ENCODE peak calls at places on chromosomes 6 and 20, in nine cellular contexts. One of them, this sample, is unnamed.

GRCh38 chr20:29741594-29741893 is 1515.9 kb upstream of the DEFB115 start:
- DNase-seq in left ventricle myocardium inferior: no peak
- DNase-seq in PC-3: no peak
- DNase-seq in HCT116: no peak
- DNase-seq in effector memory CD4-positive, alpha-beta T cell: no peak
- DNase-seq in iPS DF 6.9: no peak
- DNase-seq in colonic mucosa: no peak
- DNase-seq in A549: no peak
- DNase-seq in cardiac muscle cell: no peak
- DNase-seq in this sample: no peak

GRCh38 chr6:5854900-5855299 is 151.8 kb downstream of the NRN1 start:
- DNase-seq in effector memory CD4-positive, alpha-beta T cell: no peak
- DNase-seq in A549: no peak
- DNase-seq in PC-3: no peak
- DNase-seq in iPS DF 6.9: no peak
- DNase-seq in cardiac muscle cell: no peak
- DNase-seq in colonic mucosa: no peak
- DNase-seq in left ventricle myocardium inferior: no peak
- DNase-seq in HCT116: no peak
- DNase-seq in this sample: no peak

GRCh38 chr20:43925215-43925614 is 10.6 kb downstream of the TOX2 start:
- DNase-seq in effector memory CD4-positive, alpha-beta T cell: no peak
- DNase-seq in cardiac muscle cell: no peak
- DNase-seq in PC-3: no peak
- DNase-seq in HCT116: no peak
- DNase-seq in A549: no peak
- DNase-seq in iPS DF 6.9: no peak
- DNase-seq in colonic mucosa: no peak
- DNase-seq in left ventricle myocardium inferior: no peak
- DNase-seq in this sample: no peak

GRCh38 chr6:6604566-6604965 is 16.0 kb downstream of the LY86 start:
- DNase-seq in iPS DF 6.9: no peak
- DNase-seq in cardiac muscle cell: no peak
- DNase-seq in effector memory CD4-positive, alpha-beta T cell: no peak
- DNase-seq in left ventricle myocardium inferior: no peak
- DNase-seq in PC-3: no peak
- DNase-seq in HCT116: no peak
- DNase-seq in colonic mucosa: no peak
- DNase-seq in A549: no peak
- DNase-seq in this sample: no peak

GRCh38 chr20:8722277-8722928 is 346.5 kb upstream of the PLCB4 start:
- DNase-seq in HCT116: peak; percentile 59
- DNase-seq in PC-3: peak; percentile 88
- DNase-seq in cardiac muscle cell: peak; percentile 84
- DNase-seq in left ventricle myocardium inferior: no peak
- DNase-seq in effector memory CD4-positive, alpha-beta T cell: peak; percentile 14
- DNase-seq in A549: peak; percentile 37
- DNase-seq in iPS DF 6.9: peak; percentile 37
- DNase-seq in colonic mucosa: peak; percentile 39
- DNase-seq in this sample: no peak

GRCh38 chr20:59738851-59739250 is 134.5 kb downstream of the PHACTR3 start:
- DNase-seq in cardiac muscle cell: no peak
- DNase-seq in effector memory CD4-positive, alpha-beta T cell: no peak
- DNase-seq in iPS DF 6.9: no peak
- DNase-seq in colonic mucosa: no peak
- DNase-seq in HCT116: no peak
- DNase-seq in left ventricle myocardium inferior: no peak
- DNase-seq in A549: no peak
- DNase-seq in PC-3: no peak
- DNase-seq in this sample: no peak

GRCh38 chr20:7650081-7650480 is 290.2 kb downstream of the HAO1 start:
- DNase-seq in A549: no peak
- DNase-seq in effector memory CD4-positive, alpha-beta T cell: no peak
- DNase-seq in colonic mucosa: no peak
- DNase-seq in cardiac muscle cell: no peak
- DNase-seq in PC-3: no peak
- DNase-seq in left ventricle myocardium inferior: no peak
- DNase-seq in iPS DF 6.9: no peak
- DNase-seq in HCT116: no peak
- DNase-seq in this sample: no peak

GRCh38 chr6:91045152-91045551 is 458.3 kb upstream of the MAP3K7 start:
- DNase-seq in HCT116: no peak
- DNase-seq in PC-3: no peak
- DNase-seq in colonic mucosa: peak; percentile 26
- DNase-seq in A549: no peak
- DNase-seq in left ventricle myocardium inferior: no peak
- DNase-seq in iPS DF 6.9: no peak
- DNase-seq in cardiac muscle cell: peak; percentile 79
- DNase-seq in effector memory CD4-positive, alpha-beta T cell: no peak
- DNase-seq in this sample: no peak

GRCh38 chr6:14068133-14068532 is 49.4 kb upstream of the CD83 start:
- DNase-seq in left ventricle myocardium inferior: no peak
- DNase-seq in effector memory CD4-positive, alpha-beta T cell: no peak
- DNase-seq in PC-3: peak; percentile 96
- DNase-seq in HCT116: no peak
- DNase-seq in iPS DF 6.9: no peak
- DNase-seq in colonic mucosa: no peak
- DNase-seq in A549: no peak
- DNase-seq in cardiac muscle cell: peak; percentile 90
- DNase-seq in this sample: no peak

GRCh38 chr6:39197521-39198500 is 31.5 kb downstream of the KCNK5 start:
- DNase-seq in PC-3: no peak
- DNase-seq in A549: no peak
- DNase-seq in iPS DF 6.9: no peak
- DNase-seq in HCT116: no peak
- DNase-seq in effector memory CD4-positive, alpha-beta T cell: no peak
- DNase-seq in cardiac muscle cell: no peak
- DNase-seq in colonic mucosa: no peak
- DNase-seq in left ventricle myocardium inferior: no peak
- DNase-seq in this sample: no peak
- H3K27ac ChIP-seq in PC-3: no peak overlapping the region
- H3K27ac ChIP-seq in A549: no peak overlapping the region
- H3K27ac ChIP-seq in iPS DF 6.9: no peak overlapping the region
- H3K27ac ChIP-seq in HCT116: no peak overlapping the region
- H3K27ac ChIP-seq in effector memory CD4-positive, alpha-beta T cell: no peak overlapping the region
- H3K27ac ChIP-seq in cardiac muscle cell: no peak overlapping the region
- H3K27ac ChIP-seq in colonic mucosa: no peak overlapping the region
- H3K27ac ChIP-seq in left ventricle myocardium inferior: no peak overlapping the region
- H3K27ac ChIP-seq in this sample: no peak overlapping the region

GRCh38 chr20:5150226-5151076 is 23.6 kb downstream of the CDS2 start:
- DNase-seq in PC-3: peak; percentile 25
- DNase-seq in cardiac muscle cell: peak; percentile 36
- DNase-seq in HCT116: no peak
- DNase-seq in left ventricle myocardium inferior: no peak
- DNase-seq in iPS DF 6.9: no peak
- DNase-seq in colonic mucosa: peak; percentile 27
- DNase-seq in effector memory CD4-positive, alpha-beta T cell: no peak
- DNase-seq in A549: no peak
- DNase-seq in this sample: no peak

GRCh38 chr20:5153152-5153467 is 26.3 kb downstream of the CDS2 start:
- DNase-seq in left ventricle myocardium inferior: no peak
- DNase-seq in A549: no peak
- DNase-seq in effector memory CD4-positive, alpha-beta T cell: no peak
- DNase-seq in PC-3: peak; percentile 19
- DNase-seq in HCT116: no peak
- DNase-seq in colonic mucosa: no peak
- DNase-seq in iPS DF 6.9: no peak
- DNase-seq in cardiac muscle cell: no peak
- DNase-seq in this sample: no peak

GRCh38 chr20:5148581-5148980 is 21.8 kb downstream of the CDS2 start:
- DNase-seq in iPS DF 6.9: no peak
- DNase-seq in colonic mucosa: no peak
- DNase-seq in effector memory CD4-positive, alpha-beta T cell: no peak
- DNase-seq in HCT116: no peak
- DNase-seq in left ventricle myocardium inferior: no peak
- DNase-seq in cardiac muscle cell: no peak
- DNase-seq in A549: no peak
- DNase-seq in PC-3: no peak
- DNase-seq in this sample: no peak

GRCh38 chr20:5147193-5147592 is 20.4 kb downstream of the CDS2 start:
- DNase-seq in colonic mucosa: no peak
- DNase-seq in effector memory CD4-positive, alpha-beta T cell: no peak
- DNase-seq in cardiac muscle cell: no peak
- DNase-seq in PC-3: no peak
- DNase-seq in A549: no peak
- DNase-seq in iPS DF 6.9: no peak
- DNase-seq in HCT116: no peak
- DNase-seq in left ventricle myocardium inferior: no peak
- DNase-seq in this sample: no peak

GRCh38 chr20:5149892-5150225 is 23.1 kb downstream of the CDS2 start:
- DNase-seq in HCT116: no peak
- DNase-seq in left ventricle myocardium inferior: no peak
- DNase-seq in iPS DF 6.9: no peak
- DNase-seq in effector memory CD4-positive, alpha-beta T cell: no peak
- DNase-seq in cardiac muscle cell: no peak
- DNase-seq in A549: no peak
- DNase-seq in colonic mucosa: no peak
- DNase-seq in PC-3: no peak
- DNase-seq in this sample: no peak
- H3K27ac ChIP-seq in HCT116: no peak overlapping the region
- H3K27ac ChIP-seq in left ventricle myocardium inferior: peak overlapping the region; percentile 86
- H3K27ac ChIP-seq in iPS DF 6.9: no peak overlapping the region
- H3K27ac ChIP-seq in effector memory CD4-positive, alpha-beta T cell: no peak overlapping the region
- H3K27ac ChIP-seq in cardiac muscle cell: no peak overlapping the region
- H3K27ac ChIP-seq in A549: no peak overlapping the region
- H3K27ac ChIP-seq in colonic mucosa: peak overlapping the region; percentile 40
- H3K27ac ChIP-seq in PC-3: no peak overlapping the region
- H3K27ac ChIP-seq in this sample: no peak overlapping the region

GRCh38 chr20:18195931-18196330 is 58.3 kb downstream of the KAT14 start:
- DNase-seq in A549: no peak
- DNase-seq in colonic mucosa: no peak
- DNase-seq in iPS DF 6.9: no peak
- DNase-seq in effector memory CD4-positive, alpha-beta T cell: no peak
- DNase-seq in HCT116: no peak
- DNase-seq in PC-3: peak; percentile 57
- DNase-seq in cardiac muscle cell: no peak
- DNase-seq in left ventricle myocardium inferior: no peak
- DNase-seq in this sample: no peak
- H3K27ac ChIP-seq in A549: no peak overlapping the region
- H3K27ac ChIP-seq in colonic mucosa: no peak overlapping the region
- H3K27ac ChIP-seq in iPS DF 6.9: no peak overlapping the region
- H3K27ac ChIP-seq in effector memory CD4-positive, alpha-beta T cell: no peak overlapping the region
- H3K27ac ChIP-seq in HCT116: no peak overlapping the region
- H3K27ac ChIP-seq in PC-3: peak overlapping the region; percentile 3
- H3K27ac ChIP-seq in cardiac muscle cell: no peak overlapping the region
- H3K27ac ChIP-seq in left ventricle myocardium inferior: no peak overlapping the region
- H3K27ac ChIP-seq in this sample: no peak overlapping the region

DNA sequence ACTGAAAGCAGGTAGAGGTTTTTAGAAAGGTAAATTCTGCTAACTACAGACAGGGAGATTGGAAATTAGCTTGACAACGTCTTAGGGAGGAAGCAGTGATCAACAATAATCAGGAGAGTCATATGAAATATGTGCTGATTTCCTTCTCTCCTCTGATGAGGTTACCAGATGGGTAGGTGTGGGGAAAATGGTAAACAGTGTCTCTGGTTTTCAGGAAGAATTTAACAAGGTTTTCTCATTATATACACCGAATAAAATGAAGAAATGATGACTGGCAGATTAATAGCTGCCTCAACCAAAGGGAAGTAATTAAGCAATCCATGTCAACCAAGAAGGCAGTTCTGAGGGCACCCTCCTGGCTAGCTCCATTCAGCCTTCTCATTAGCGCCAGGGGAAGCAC is 12.7 kb upstream of the RAMACL start:
- DNase-seq in PC-3: no peak
- DNase-seq in A549: no peak
- DNase-seq in left ventricle myocardium inferior: no peak
- DNase-seq in HCT116: no peak
- DNase-seq in colonic mucosa: no peak
- DNase-seq in effector memory CD4-positive, alpha-beta T cell: no peak
- DNase-seq in iPS DF 6.9: no peak
- DNase-seq in cardiac muscle cell: no peak
- DNase-seq in this sample: no peak
- H3K27ac ChIP-seq in PC-3: no peak overlapping the region
- H3K27ac ChIP-seq in A549: no peak overlapping the region
- H3K27ac ChIP-seq in left ventricle myocardium inferior: peak overlapping the region; percentile 89
- H3K27ac ChIP-seq in HCT116: no peak overlapping the region
- H3K27ac ChIP-seq in colonic mucosa: peak overlapping the region; percentile 65
- H3K27ac ChIP-seq in effector memory CD4-positive, alpha-beta T cell: no peak overlapping the region
- H3K27ac ChIP-seq in iPS DF 6.9: no peak overlapping the region
- H3K27ac ChIP-seq in cardiac muscle cell: no peak overlapping the region
- H3K27ac ChIP-seq in this sample: peak overlapping the region; percentile 72

DNA sequence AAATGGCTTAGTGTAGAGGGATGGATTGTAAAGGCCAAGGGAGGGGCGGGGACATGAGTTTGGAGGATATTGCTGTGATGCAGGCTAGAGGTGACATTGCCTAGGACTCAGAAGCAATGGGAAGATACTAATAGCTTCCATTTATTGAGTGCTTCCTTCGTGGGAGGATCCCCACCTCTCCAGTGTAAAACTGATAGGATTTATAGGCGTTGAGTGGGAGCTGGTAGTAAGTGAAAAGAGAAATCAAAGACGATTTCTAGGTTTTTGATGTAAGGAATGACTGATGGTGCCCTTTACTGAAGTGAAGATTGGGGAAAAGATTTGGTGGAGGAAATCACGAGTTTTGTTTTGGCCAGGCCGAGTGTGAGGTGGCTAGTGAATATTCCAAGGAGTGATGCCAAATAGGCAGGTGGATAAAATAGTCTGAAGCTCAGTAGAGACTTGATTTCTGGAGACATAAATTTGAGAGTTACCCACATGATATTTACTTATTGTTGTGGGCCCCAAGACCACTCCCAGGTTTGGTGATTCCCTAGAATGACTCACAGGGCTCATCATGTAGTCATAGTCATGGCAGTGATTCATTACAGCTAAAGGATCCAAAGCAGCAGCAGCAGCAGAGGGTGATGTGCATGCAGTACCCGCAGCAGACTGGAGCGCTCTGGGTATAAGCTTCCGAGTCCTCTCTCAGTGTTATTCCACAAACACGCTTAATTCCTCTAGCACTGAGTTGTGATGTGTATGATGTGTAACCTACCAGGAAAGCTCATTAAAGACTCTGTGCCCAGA is 10.2 kb downstream of the RPRD1B start:
- DNase-seq in HCT116: no peak
- DNase-seq in cardiac muscle cell: peak; percentile 38
- DNase-seq in effector memory CD4-positive, alpha-beta T cell: no peak
- DNase-seq in A549: peak; percentile 80
- DNase-seq in iPS DF 6.9: no peak
- DNase-seq in colonic mucosa: no peak
- DNase-seq in left ventricle myocardium inferior: no peak
- DNase-seq in PC-3: peak; percentile 97
- DNase-seq in this sample: no peak
- H3K27ac ChIP-seq in HCT116: no peak overlapping the region
- H3K27ac ChIP-seq in cardiac muscle cell: peak overlapping the region; percentile 37
- H3K27ac ChIP-seq in effector memory CD4-positive, alpha-beta T cell: no peak overlapping the region
- H3K27ac ChIP-seq in A549: peak overlapping the region; percentile 41
- H3K27ac ChIP-seq in iPS DF 6.9: no peak overlapping the region
- H3K27ac ChIP-seq in colonic mucosa: no peak overlapping the region
- H3K27ac ChIP-seq in left ventricle myocardium inferior: no peak overlapping the region
- H3K27ac ChIP-seq in PC-3: peak overlapping the region; percentile 97
- H3K27ac ChIP-seq in this sample: no peak overlapping the region

This sample was measured in caudate nucleus.